ENCODE peak calls at places on chromosomes 5 and 9, in four cellular contexts. A is pancreas, W is BE2C, K is IMR-90. Z is an unnamed sample.

GRCh38 chr5:127306647-127307046 is 16.1 kb downstream of the MEGF10 start:
- DNase-seq in A (no peak), W (no peak), K (no peak), Z (no peak)

GRCh38 chr5:76402251-76402879 is 720 bp upstream of the IQGAP2 start:
- DNase-seq in A (no peak), W (no peak), K (no peak), Z (peak; percentile 85)

GRCh38 chr9:10875752-10876151 is 262.9 kb upstream of the PTPRD start:
- DNase-seq in A (no peak), W (no peak), K (no peak), Z (no peak)

GRCh38 chr5:39780341-39780740 is 355.6 kb upstream of the DAB2 start:
- DNase-seq in A (no peak), W (no peak), K (peak; percentile 58), Z (no peak)

GRCh38 chr5:150461231-150461630 is 11.7 kb upstream of the RPS14 start:
- DNase-seq in A (no peak), W (peak; percentile 22), K (no peak), Z (no peak)

GRCh38 chr5:179373961-179374505 is 28.8 kb upstream of the ADAMTS2 start:
- DNase-seq in A (no peak), W (no peak), K (no peak), Z (peak; percentile 20)

GRCh38 chr5:53568868-53569267 is 8.4 kb downstream of the NDUFS4 start:
- DNase-seq in A (no peak), W (no peak), K (peak; percentile 23), Z (no peak)

GRCh38 chr5:81782811-81783210 is 31.9 kb upstream of the SSBP2 start:
- DNase-seq in A (no peak), W (no peak), K (peak; percentile 60), Z (no peak)

GRCh38 chr9:105359899-105360298 is 87.9 kb upstream of the FSD1L start:
- DNase-seq in A (no peak), W (no peak), K (peak; percentile 73), Z (no peak)

GRCh38 chr5:126002222-126002897 is 420.8 kb upstream of the GRAMD2B start:
- DNase-seq in A (no peak), W (peak; percentile 49), K (peak; percentile 85), Z (no peak)

GRCh38 chr5:103829585-103829984 is 267.0 kb upstream of the NUDT12 start:
- DNase-seq in A (no peak), W (no peak), K (no peak), Z (peak; percentile 23)

GRCh38 chr9:29211681-29212589 is 1638.7 kb upstream of the C9orf72 start:
- DNase-seq in A (peak; percentile 82), W (peak; percentile 82), K (no peak), Z (no peak)

GRCh38 chr9:137396227-137396626 is 26.7 kb downstream of the EXD3 start:
- DNase-seq in A (peak; percentile 24), W (no peak), K (peak; percentile 96), Z (no peak)

GRCh38 chr9:86246752-86247161 is 12.7 kb downstream of the C9orf153 start:
- DNase-seq in A (no peak), W (peak; percentile 85), K (no peak), Z (peak; percentile 5)

GRCh38 chr9:126108240-126108639 is 218.4 kb upstream of the MVB12B start:
- DNase-seq in A (no peak), W (no peak), K (no peak), Z (no peak)

GRCh38 chr9:133731876-133732321 is 6.3 kb downstream of the SARDH start:
- DNase-seq in A (peak; percentile 88), W (peak; percentile 86), K (peak; percentile 47), Z (peak; percentile 73)

GRCh38 chr5:150114773-150115408 is 28.5 kb upstream of the CSF1R start:
- DNase-seq in A (no peak), W (peak; percentile 49), K (no peak), Z (no peak)

GRCh38 chr5:156354571-156354970 is 27.6 kb downstream of the SGCD start:
- DNase-seq in A (no peak), W (no peak), K (peak; percentile 68), Z (no peak)

GRCh38 chr9:135224921-135225541 is 137.6 kb downstream of the OLFM1 start:
- DNase-seq in A (no peak), W (peak; percentile 80), K (no peak), Z (no peak)

GRCh38 chr5:54717870-54718269 is 200.3 kb downstream of the SNX18 start:
- DNase-seq in A (no peak), W (no peak), K (no peak), Z (no peak)

GRCh38 chr9:21810388-21810787 is 8.0 kb downstream of the MTAP start:
- DNase-seq in A (no peak), W (no peak), K (peak; percentile 49), Z (no peak)

GRCh38 chr5:172379481-172379880 is 74.8 kb downstream of the SH3PXD2B start:
- DNase-seq in A (no peak), W (no peak), K (no peak), Z (peak; percentile 6)

GRCh38 chr5:11709021-11709420 is 195.2 kb downstream of the CTNND2 start:
- DNase-seq in A (no peak), W (no peak), K (no peak), Z (no peak)

GRCh38 chr5:91225848-91226686 is 157.1 kb downstream of the ARRDC3 start:
- DNase-seq in A (peak; percentile 28), W (peak; percentile 34), K (no peak), Z (peak; percentile 72)

GRCh38 chr9:116806075-116806474 is 119.0 kb downstream of the TRIM32 start:
- DNase-seq in A (no peak), W (no peak), K (peak; percentile 16), Z (no peak)

GRCh38 chr5:15533124-15533893 is 33.3 kb downstream of the FBXL7 start:
- DNase-seq in A (no peak), W (no peak), K (peak; percentile 55), Z (no peak)

GRCh38 chr5:141872496-141873356 is 5.5 kb downstream of the PCDH1 start:
- DNase-seq in A (no peak), W (no peak), K (no peak), Z (no peak)

GRCh38 chr9:113570749-113571711 is 107.5 kb downstream of the RGS3 start:
- DNase-seq in A (peak; percentile 3), W (no peak), K (peak; percentile 66), Z (peak; percentile 3)

GRCh38 chr9:73810585-73811215 is 659.0 kb downstream of the ANXA1 start:
- DNase-seq in A (no peak), W (no peak), K (no peak), Z (no peak)

GRCh38 chr5:38257236-38258036 is 923 bp upstream of the EGFLAM start:
- DNase-seq in A (peak; percentile 52), W (no peak), K (no peak), Z (no peak)

GRCh38 chr5:38253759-38254158 is 4.6 kb upstream of the EGFLAM start:
- DNase-seq in A (no peak), W (no peak), K (no peak), Z (no peak)

GRCh38 chr5:38259062-38259857 is 901 bp downstream of the EGFLAM start:
- DNase-seq in A (no peak), W (no peak), K (no peak), Z (no peak)

GRCh38 chr5:38258037-38258318 is 381 bp upstream of the EGFLAM start:
- DNase-seq in A (peak; percentile 44), W (no peak), K (no peak), Z (no peak)

DNA sequence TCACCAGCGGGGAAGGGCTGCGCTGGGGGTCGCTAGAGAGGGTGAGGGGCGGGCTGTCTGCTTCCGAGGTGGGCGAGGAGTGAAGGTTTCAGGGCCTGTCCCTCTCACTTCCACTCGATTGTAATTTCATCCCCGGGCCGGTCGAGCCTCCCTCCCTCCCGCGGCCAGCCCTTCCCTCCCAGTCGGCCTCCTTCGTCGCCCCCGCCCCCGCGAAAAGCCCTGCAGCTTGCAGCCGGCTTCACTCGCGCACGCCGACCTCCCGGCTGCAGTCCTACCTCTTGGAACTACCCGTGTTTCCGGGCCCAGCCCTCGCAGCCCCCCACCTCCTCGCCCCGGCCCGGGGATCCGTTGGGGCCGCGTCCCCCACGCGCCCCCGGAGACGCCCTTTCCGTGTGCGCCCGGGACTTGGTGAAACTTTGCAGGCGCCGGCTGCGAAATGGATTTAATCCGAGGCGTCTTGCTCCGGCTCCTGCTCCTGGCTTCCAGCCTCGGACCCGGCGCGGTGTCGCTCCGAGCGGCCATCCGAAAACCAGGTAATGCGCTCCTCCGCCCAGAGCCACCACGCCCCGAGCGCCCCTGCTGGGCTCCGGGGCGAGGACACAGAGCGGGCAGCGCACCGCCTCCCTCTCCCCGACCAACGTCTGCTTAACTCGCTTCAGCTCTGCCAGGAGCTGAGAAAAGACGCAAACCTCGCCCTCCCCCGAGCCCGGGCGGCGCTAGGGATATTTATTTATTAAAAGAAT is at the start of gene EGFLAM:
- DNase-seq in A (peak; percentile 67), W (peak; percentile 75), K (no peak), Z (peak; percentile 56)
- TF ChIP-seq CTCF in A (no peak), W (peak; percentile 60), K (no peak), Z (no peak)

DNA sequence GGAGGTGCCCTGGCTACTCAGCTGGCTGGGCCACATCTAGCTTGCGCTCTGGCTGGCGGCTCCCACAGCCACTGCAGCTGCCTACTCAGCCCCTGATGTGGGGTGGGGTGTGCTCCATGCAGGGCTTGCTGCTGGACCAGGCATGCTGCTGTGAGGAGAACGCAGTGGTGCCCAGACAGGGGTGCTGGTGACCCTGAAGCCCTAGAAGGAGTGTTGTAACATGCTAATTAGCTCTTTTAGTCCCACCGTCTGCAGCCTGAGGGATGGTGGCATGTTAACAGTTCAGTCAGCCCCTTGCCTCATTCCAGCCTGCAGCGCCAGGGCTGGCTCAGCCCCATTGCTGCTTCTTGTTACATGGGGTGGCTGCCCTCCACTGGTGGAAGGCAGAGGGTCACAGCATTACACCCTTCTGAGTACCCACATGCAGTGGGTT is 642.3 kb downstream of the DMRTA1 start:
- DNase-seq in A (peak; percentile 28), W (no peak), K (no peak), Z (no peak)
- TF ChIP-seq CTCF in A (no peak), W (no peak), K (peak; percentile 19), Z (no peak)

GRCh38 chr5:146446861-146447733 is at the start of gene TCERG1:
- DNase-seq in A (peak; percentile 99), W (peak; percentile 99), K (peak; percentile 100), Z (peak; percentile 99)

GRCh38 chr5:146447734-146448380 is 724 bp downstream of the TCERG1 start:
- DNase-seq in A (no peak), W (no peak), K (peak; percentile 55), Z (no peak)

GRCh38 chr5:146448783-146449519 is 1.8 kb downstream of the TCERG1 start:
- DNase-seq in A (no peak), W (no peak), K (no peak), Z (no peak)

GRCh38 chr5:146451411-146451810 is 4.3 kb downstream of the TCERG1 start:
- DNase-seq in A (no peak), W (no peak), K (no peak), Z (peak; percentile 33)
- TF ChIP-seq CTCF in A (no peak), W (peak; percentile 46), K (no peak), Z (no peak)

GRCh38 chr5:168114444-168115017 is 176.9 kb upstream of the WWC1 start:
- DNase-seq in A (peak; percentile 62), W (peak; percentile 83), K (peak; percentile 14), Z (peak; percentile 71)
- TF ChIP-seq CTCF in A (peak; percentile 43), W (peak; percentile 97), K (peak; percentile 35), Z (peak; percentile 83)

Z was measured in Caco-2.